ENCODE peak calls at places on chromosomes 3 and 15, in six cellular contexts. One of them, this sample, is unnamed.

GRCh38 chr3:161821591-161821990 is 325.0 kb downstream of the OTOL1 start:
- DNase-seq in thoracic aorta: no peak
- DNase-seq in GM23248: no peak
- DNase-seq in SJSA1: no peak
- DNase-seq in CD8-positive, alpha-beta T cell: no peak
- DNase-seq in heart left ventricle: no peak
- DNase-seq in this sample: no peak

GRCh38 chr3:126542340-126543241 is 16.1 kb downstream of the C3orf22 start:
- DNase-seq in thoracic aorta: no peak
- DNase-seq in SJSA1: peak
- DNase-seq in heart left ventricle: peak
- DNase-seq in GM23248: no peak
- DNase-seq in CD8-positive, alpha-beta T cell: no peak
- DNase-seq in this sample: peak

GRCh38 chr15:43824302-43825246 is at the start of gene MFAP1:
- DNase-seq in thoracic aorta: peak
- DNase-seq in SJSA1: peak
- DNase-seq in CD8-positive, alpha-beta T cell: peak
- DNase-seq in heart left ventricle: peak
- DNase-seq in GM23248: peak
- DNase-seq in this sample: peak

GRCh38 chr15:76058714-76059319 is 968 bp upstream of the TMEM266 start:
- DNase-seq in heart left ventricle: no peak
- DNase-seq in thoracic aorta: no peak
- DNase-seq in SJSA1: no peak
- DNase-seq in CD8-positive, alpha-beta T cell: no peak
- DNase-seq in GM23248: peak
- DNase-seq in this sample: no peak

GRCh38 chr15:64111679-64112050 is 15.9 kb downstream of the SNX1 start:
- DNase-seq in GM23248: no peak
- DNase-seq in heart left ventricle: no peak
- DNase-seq in CD8-positive, alpha-beta T cell: no peak
- DNase-seq in SJSA1: no peak
- DNase-seq in thoracic aorta: no peak
- DNase-seq in this sample: no peak

GRCh38 chr15:41968738-41969137 is 3.6 kb downstream of the EHD4 start:
- DNase-seq in thoracic aorta: no peak
- DNase-seq in heart left ventricle: no peak
- DNase-seq in GM23248: peak
- DNase-seq in CD8-positive, alpha-beta T cell: no peak
- DNase-seq in SJSA1: no peak
- DNase-seq in this sample: no peak

GRCh38 chr15:48324949-48325348 is 6.3 kb upstream of the DUT start:
- DNase-seq in GM23248: no peak
- DNase-seq in heart left ventricle: no peak
- DNase-seq in CD8-positive, alpha-beta T cell: no peak
- DNase-seq in thoracic aorta: no peak
- DNase-seq in SJSA1: no peak
- DNase-seq in this sample: no peak

GRCh38 chr15:52879862-52880261 is 89.7 kb upstream of the ONECUT1 start:
- DNase-seq in GM23248: no peak
- DNase-seq in heart left ventricle: no peak
- DNase-seq in SJSA1: no peak
- DNase-seq in thoracic aorta: no peak
- DNase-seq in CD8-positive, alpha-beta T cell: no peak
- DNase-seq in this sample: no peak

GRCh38 chr3:39273119-39273518 is 6.7 kb downstream of the CX3CR1 start:
- DNase-seq in CD8-positive, alpha-beta T cell: no peak
- DNase-seq in thoracic aorta: no peak
- DNase-seq in heart left ventricle: no peak
- DNase-seq in SJSA1: no peak
- DNase-seq in GM23248: no peak
- DNase-seq in this sample: no peak
- H3K27ac ChIP-seq in CD8-positive, alpha-beta T cell: no peak
- H3K27ac ChIP-seq in thoracic aorta: no peak
- H3K27ac ChIP-seq in heart left ventricle: no peak
- H3K27ac ChIP-seq in SJSA1: no peak
- H3K27ac ChIP-seq in GM23248: no peak
- H3K27ac ChIP-seq in this sample: no peak

DNA sequence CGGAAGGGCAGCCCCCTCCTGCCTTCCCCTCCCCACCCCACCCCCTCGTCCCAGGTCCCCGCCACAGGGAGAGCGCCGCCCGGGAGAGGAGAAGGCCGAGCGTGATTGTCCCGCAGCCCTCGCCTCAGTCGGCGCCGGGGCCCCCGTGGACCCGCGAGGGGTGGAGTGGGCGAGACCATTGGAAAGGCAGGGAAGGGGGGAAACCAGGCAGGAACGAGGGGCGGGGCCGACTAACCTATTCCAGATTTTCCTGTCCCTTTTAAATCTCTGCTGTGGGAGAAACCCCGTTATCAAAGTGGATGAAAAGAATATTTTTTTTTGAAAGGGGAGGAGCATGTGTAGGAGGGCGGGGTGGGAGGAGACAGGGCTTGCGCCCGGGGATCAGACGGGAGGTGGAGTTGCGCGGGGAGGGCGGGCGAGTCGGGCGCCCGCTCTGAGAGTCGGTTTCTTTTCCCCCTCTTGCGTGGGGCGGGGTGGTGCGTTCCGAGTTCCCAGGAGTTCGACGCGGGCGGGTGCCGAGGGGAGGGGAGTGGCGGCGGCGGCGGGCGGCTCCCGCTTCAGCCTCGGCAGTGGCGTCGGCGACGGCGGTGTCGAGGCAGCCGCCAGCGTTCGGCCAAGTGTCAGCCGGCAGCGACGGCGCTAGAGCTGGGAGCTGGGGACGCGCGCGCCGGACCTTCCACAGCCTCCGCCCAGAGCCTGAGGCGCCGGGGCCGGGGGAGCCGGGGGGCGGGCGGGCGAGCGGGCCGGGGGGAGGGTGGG is at the start of gene NECTIN3:
- DNase-seq in heart left ventricle: peak
- DNase-seq in SJSA1: peak
- DNase-seq in GM23248: peak
- DNase-seq in thoracic aorta: peak
- DNase-seq in CD8-positive, alpha-beta T cell: peak
- DNase-seq in this sample: peak
- H3K27ac ChIP-seq in heart left ventricle: peak
- H3K27ac ChIP-seq in SJSA1: peak
- H3K27ac ChIP-seq in GM23248: peak
- H3K27ac ChIP-seq in thoracic aorta: peak
- H3K27ac ChIP-seq in CD8-positive, alpha-beta T cell: no peak
- H3K27ac ChIP-seq in this sample: peak

DNA sequence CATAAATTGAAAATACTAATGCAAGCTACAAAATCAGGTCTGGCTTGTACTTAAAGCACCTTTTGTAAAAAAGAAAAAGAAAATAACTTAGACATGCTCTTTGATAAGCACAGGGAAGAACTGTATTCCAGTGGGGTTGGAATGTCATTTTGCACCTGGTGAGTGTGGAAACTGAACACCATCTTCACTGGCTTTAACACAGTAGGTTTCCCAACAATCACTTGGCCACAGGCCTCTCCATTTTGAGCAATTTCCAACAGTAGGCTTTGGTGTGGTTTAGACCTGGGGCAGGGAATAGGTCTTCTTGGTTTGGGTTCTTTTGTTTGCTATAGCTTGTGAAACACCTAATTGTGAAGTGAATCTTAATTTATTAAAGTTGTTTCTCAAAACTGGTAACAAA is 18.9 kb downstream of the PDZRN3 start:
- DNase-seq in SJSA1: no peak
- DNase-seq in heart left ventricle: no peak
- DNase-seq in GM23248: no peak
- DNase-seq in thoracic aorta: no peak
- DNase-seq in CD8-positive, alpha-beta T cell: no peak
- DNase-seq in this sample: no peak
- H3K27ac ChIP-seq in SJSA1: no peak
- H3K27ac ChIP-seq in heart left ventricle: peak
- H3K27ac ChIP-seq in GM23248: peak
- H3K27ac ChIP-seq in thoracic aorta: peak
- H3K27ac ChIP-seq in CD8-positive, alpha-beta T cell: no peak
- H3K27ac ChIP-seq in this sample: no peak

GRCh38 chr15:78457101-78457500 is 19.1 kb downstream of the IREB2 start:
- DNase-seq in SJSA1: no peak
- DNase-seq in CD8-positive, alpha-beta T cell: no peak
- DNase-seq in thoracic aorta: no peak
- DNase-seq in GM23248: peak
- DNase-seq in heart left ventricle: no peak
- DNase-seq in this sample: no peak

GRCh38 chr15:78460737-78461136 is 22.7 kb downstream of the IREB2 start:
- DNase-seq in GM23248: no peak
- DNase-seq in heart left ventricle: no peak
- DNase-seq in thoracic aorta: no peak
- DNase-seq in CD8-positive, alpha-beta T cell: no peak
- DNase-seq in SJSA1: no peak
- DNase-seq in this sample: no peak

GRCh38 chr15:78455749-78456148 is 17.7 kb downstream of the IREB2 start:
- DNase-seq in GM23248: peak
- DNase-seq in SJSA1: no peak
- DNase-seq in CD8-positive, alpha-beta T cell: no peak
- DNase-seq in heart left ventricle: peak
- DNase-seq in thoracic aorta: no peak
- DNase-seq in this sample: no peak

GRCh38 chr15:78456391-78456790 is 18.4 kb downstream of the IREB2 start:
- DNase-seq in heart left ventricle: no peak
- DNase-seq in thoracic aorta: no peak
- DNase-seq in CD8-positive, alpha-beta T cell: no peak
- DNase-seq in GM23248: no peak
- DNase-seq in SJSA1: no peak
- DNase-seq in this sample: no peak

GRCh38 chr15:78461171-78461881 is 23.3 kb downstream of the IREB2 start:
- DNase-seq in CD8-positive, alpha-beta T cell: peak
- DNase-seq in thoracic aorta: no peak
- DNase-seq in SJSA1: no peak
- DNase-seq in heart left ventricle: no peak
- DNase-seq in GM23248: no peak
- DNase-seq in this sample: no peak
- H3K27ac ChIP-seq in CD8-positive, alpha-beta T cell: no peak
- H3K27ac ChIP-seq in thoracic aorta: no peak
- H3K27ac ChIP-seq in SJSA1: no peak
- H3K27ac ChIP-seq in heart left ventricle: peak
- H3K27ac ChIP-seq in GM23248: peak
- H3K27ac ChIP-seq in this sample: no peak

DNA sequence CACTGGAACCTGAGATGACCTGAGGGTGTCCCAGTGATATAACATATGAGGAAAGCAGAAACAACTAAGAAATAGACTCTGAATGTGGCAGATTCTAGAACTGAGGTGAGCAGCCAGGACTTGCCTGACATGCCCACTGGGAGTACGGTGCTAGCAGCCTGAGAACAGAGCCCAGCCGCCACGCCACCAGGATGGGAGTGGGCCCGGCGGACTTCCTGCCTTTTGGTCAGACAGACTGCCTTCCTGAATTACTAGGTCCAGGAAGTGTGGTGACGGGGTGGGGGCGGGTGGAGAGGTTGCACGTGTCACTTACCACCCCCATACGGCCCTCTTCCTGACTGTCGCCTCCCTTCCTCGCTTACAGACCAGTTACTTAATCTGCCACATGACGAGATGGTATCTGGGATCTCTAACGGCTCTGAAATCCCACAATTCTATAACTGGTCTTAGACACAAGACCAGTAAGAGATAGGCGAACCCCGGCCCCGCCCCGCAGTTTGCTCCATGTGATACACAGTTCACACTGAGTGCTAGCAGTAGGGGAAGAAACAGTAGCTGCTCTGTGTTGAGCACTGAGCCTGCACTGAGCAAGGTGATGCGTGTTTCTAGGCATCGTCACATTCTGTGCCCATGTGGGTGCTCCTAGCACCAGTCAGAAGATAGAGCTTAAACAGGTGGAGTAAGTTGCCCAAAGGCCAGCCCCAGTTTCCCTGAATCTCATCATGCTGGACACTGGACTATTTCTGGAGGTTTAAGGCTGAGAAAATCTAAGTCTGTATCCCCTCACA is 95.7 kb downstream of the CPN2 start:
- DNase-seq in thoracic aorta: no peak
- DNase-seq in SJSA1: no peak
- DNase-seq in CD8-positive, alpha-beta T cell: peak
- DNase-seq in heart left ventricle: peak
- DNase-seq in GM23248: no peak
- DNase-seq in this sample: peak
- H3K27ac ChIP-seq in thoracic aorta: no peak
- H3K27ac ChIP-seq in SJSA1: no peak
- H3K27ac ChIP-seq in CD8-positive, alpha-beta T cell: peak
- H3K27ac ChIP-seq in heart left ventricle: peak
- H3K27ac ChIP-seq in GM23248: no peak
- H3K27ac ChIP-seq in this sample: peak

DNA sequence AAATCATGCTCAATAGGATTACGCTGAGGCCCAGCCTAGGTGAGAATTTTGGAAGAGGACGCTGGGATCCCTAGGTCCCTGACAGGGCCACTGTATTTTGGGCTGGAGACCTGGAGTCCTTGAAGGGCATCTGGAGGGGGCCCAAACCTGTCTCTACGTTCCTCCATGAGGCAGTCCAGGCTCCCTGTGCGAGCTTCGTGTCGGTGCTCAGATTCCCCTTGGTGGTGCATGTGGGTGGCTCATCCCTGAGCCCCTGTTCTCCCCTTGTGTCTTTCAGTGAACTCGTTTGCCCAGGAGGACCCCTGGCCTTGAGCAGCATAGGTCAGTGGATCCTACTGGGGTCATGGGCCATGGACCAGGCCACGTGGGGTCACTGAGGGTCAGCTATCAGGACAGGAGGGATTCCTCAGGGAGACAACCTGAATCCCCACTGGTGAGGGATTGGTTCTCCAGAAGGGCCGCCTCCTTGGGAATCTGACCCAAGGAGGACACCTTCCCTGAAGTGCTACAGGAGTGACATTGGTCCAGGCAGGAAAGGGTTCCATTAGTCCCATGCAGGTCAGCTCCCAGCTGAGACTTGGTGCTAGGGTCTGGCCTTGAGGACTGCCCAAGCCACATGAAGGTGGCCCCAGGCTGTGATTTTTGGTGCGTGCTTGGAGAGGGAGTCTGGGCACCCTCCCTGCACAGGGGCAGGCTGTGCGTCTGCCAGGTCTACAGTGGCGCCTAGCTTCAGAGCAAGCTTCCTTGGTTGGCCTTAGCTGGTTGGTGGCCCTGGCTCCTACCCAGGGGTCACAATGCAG is 229.8 kb downstream of the SNRPN start:
- DNase-seq in CD8-positive, alpha-beta T cell: no peak
- DNase-seq in SJSA1: no peak
- DNase-seq in thoracic aorta: no peak
- DNase-seq in heart left ventricle: peak
- DNase-seq in GM23248: no peak
- DNase-seq in this sample: peak
- H3K27ac ChIP-seq in CD8-positive, alpha-beta T cell: no peak
- H3K27ac ChIP-seq in SJSA1: no peak
- H3K27ac ChIP-seq in thoracic aorta: no peak
- H3K27ac ChIP-seq in heart left ventricle: no peak
- H3K27ac ChIP-seq in GM23248: no peak
- H3K27ac ChIP-seq in this sample: no peak

This sample was measured in lower lobe of right lung.